ENCODE peak calls at places on chromosomes 4 and X, in seven cellular contexts. C is Caki2, B is GM03348, L is memory B cell, G is choroid plexus epithelial cell, V is K562, X is lung microvascular endothelial cell. I is an unnamed sample.

GRCh38 chr4:112031712-112032328 is 113.4 kb upstream of the FAM241A start:
- DNase-seq in C (peak), B (peak), L (peak), G (peak), V (peak), X (peak), I (peak)

GRCh38 chr4:183860726-183861125 is 44.4 kb upstream of the STOX2 start:
- DNase-seq in C (no peak), B (no peak), L (no peak), G (no peak), V (no peak), X (peak), I (no peak)

GRCh38 chr4:53510981-53511380 is 80.3 kb downstream of the LNX1 start:
- DNase-seq in C (no peak), B (no peak), L (no peak), G (no peak), V (no peak), X (no peak), I (no peak)

GRCh38 chrX:31508338-31508737 is 436.5 kb upstream of the FTHL17 start:
- DNase-seq in C (no peak), B (peak), L (no peak), G (peak), V (no peak), X (no peak), I (no peak)

GRCh38 chr4:73646117-73646516 is 25.9 kb upstream of the RASSF6 start:
- DNase-seq in C (no peak), B (no peak), L (no peak), G (no peak), V (no peak), X (no peak), I (no peak)

GRCh38 chrX:1031521-1032430 is 180.7 kb downstream of the CRLF2 start:
- DNase-seq in C (no peak), B (no peak), L (no peak), G (no peak), V (no peak), X (no peak), I (no peak)

GRCh38 chr4:15654556-15655222 is 468 bp downstream of the FBXL5 start:
- DNase-seq in C (peak), B (peak), L (no peak), G (peak), V (peak), X (peak), I (peak)

GRCh38 chrX:154313147-154313546 is 17.6 kb downstream of the TKTL1 start:
- DNase-seq in C (no peak), B (no peak), L (no peak), G (no peak), V (no peak), X (no peak), I (no peak)

GRCh38 chrX:6227445-6227820 is 1.2 kb downstream of the NLGN4X start:
- DNase-seq in C (no peak), B (no peak), L (no peak), G (no peak), V (no peak), X (no peak), I (no peak)

GRCh38 chr4:11074581-11075241 is 354.0 kb downstream of the HS3ST1 start:
- DNase-seq in C (no peak), B (no peak), L (no peak), G (no peak), V (no peak), X (no peak), I (no peak)

GRCh38 chr4:158809611-158810486 is 41.0 kb downstream of the FNIP2 start:
- DNase-seq in C (peak), B (peak), L (no peak), G (peak), V (peak), X (peak), I (peak)

GRCh38 chr4:3369781-3370660 is 71.7 kb upstream of the HGFAC start:
- DNase-seq in C (no peak), B (peak), L (no peak), G (peak), V (no peak), X (peak), I (no peak)

I was measured in CMK.